ENCODE peak calls at places on chromosomes 4 and X, in ten cellular contexts. Z is right atrium auricular region; W is fibroblast of pulmonary artery; X is bronchial epithelial cell; M is skeletal muscle cell; F is PC-3; H is GM18507; E is cardiac fibroblast; B is stimulated activated CD8-positive, alpha-beta memory T cell treated with anti-CD3 and anti-CD28 coated beads, Interleukin-2, amount 100 ng/mL, for 48 hours; K is transverse colon. O is an unnamed sample.

GRCh38 chr4:3498407-3498806 is 33.8 kb downstream of the LRPAP1 start:
- DNase-seq in B (no peak), H (no peak), W (no peak), K (no peak), M (no peak), E (no peak), X (no peak), F (no peak), Z (no peak), O (no peak)

GRCh38 chrX:115460565-115460888 is 100.4 kb upstream of the PLS3 start:
- DNase-seq in H (no peak), F (peak; percentile 10), M (no peak), X (peak; percentile 47), B (no peak), Z (no peak), E (peak; percentile 67), K (no peak), W (peak; percentile 75), O (peak; percentile 14)

GRCh38 chr4:166293551-166293950 is 420.5 kb downstream of the TLL1 start:
- DNase-seq in K (no peak), E (peak; percentile 3), X (no peak), W (peak; percentile 43), H (no peak), Z (no peak), M (no peak), F (peak; percentile 28), B (no peak), O (no peak)

GRCh38 chr4:74770511-74770910 is 23.8 kb downstream of the BTC start:
- DNase-seq in F (no peak), B (no peak), W (no peak), H (no peak), E (no peak), Z (no peak), M (no peak), X (no peak), K (no peak), O (no peak)

GRCh38 chr4:2489841-2490552 is 21.1 kb downstream of the RNF4 start:
- DNase-seq in F (no peak), X (peak; percentile 15), B (no peak), W (peak; percentile 45), E (peak; percentile 17), K (no peak), Z (no peak), M (no peak), H (no peak), O (no peak)

GRCh38 chr4:129335263-129335662 is 239.3 kb downstream of the C4orf33 start:
- DNase-seq in B (no peak), X (peak; percentile 15), H (no peak), Z (no peak), M (no peak), W (no peak), E (no peak), F (no peak), K (no peak), O (no peak)

GRCh38 chrX:13102636-13103035 is 58.2 kb upstream of the FAM9C start:
- DNase-seq in B (no peak), E (peak; percentile 56), X (no peak), M (no peak), F (peak; percentile 22), H (no peak), K (no peak), Z (no peak), W (peak; percentile 44), O (no peak)

GRCh38 chrX:126272795-126273497 is 106.9 kb upstream of the DCAF12L2 start:
- DNase-seq in Z (no peak), E (no peak), F (no peak), K (no peak), M (no peak), B (no peak), X (no peak), H (no peak), W (no peak), O (no peak)

GRCh38 chr4:18815779-18816173 is 794.2 kb upstream of the LCORL start:
- DNase-seq in H (no peak), Z (no peak), M (no peak), F (peak; percentile 15), K (no peak), X (no peak), B (no peak), E (no peak), W (no peak), O (no peak)

GRCh38 chr4:7878323-7878722 is 61.3 kb downstream of the AFAP1 start:
- DNase-seq in E (no peak), F (no peak), H (no peak), M (no peak), Z (no peak), W (no peak), X (no peak), B (no peak), K (no peak), O (no peak)